ENCODE peak calls at places on chromosomes 11 and 22, in four cellular contexts. One of them, this sample, is unnamed.

GRCh38 chr11:23865341-23865975 is 631.4 kb upstream of the LUZP2 start:
- DNase-seq in epithelial cell of esophagus: peak; percentile 6
- DNase-seq in fibroblast of lung: no peak
- DNase-seq in AG09309: no peak
- DNase-seq in this sample: peak; percentile 56

GRCh38 chr11:134819026-134819425 is 407.0 kb upstream of the B3GAT1 start:
- DNase-seq in epithelial cell of esophagus: no peak
- DNase-seq in fibroblast of lung: no peak
- DNase-seq in AG09309: no peak
- DNase-seq in this sample: no peak

GRCh38 chr11:12168114-12168513 is 57.7 kb downstream of the MICAL2 start:
- DNase-seq in epithelial cell of esophagus: no peak
- DNase-seq in fibroblast of lung: no peak
- DNase-seq in AG09309: no peak
- DNase-seq in this sample: no peak

GRCh38 chr11:19218801-19219460 is 17.1 kb upstream of the CSRP3 start:
- DNase-seq in epithelial cell of esophagus: no peak
- DNase-seq in fibroblast of lung: peak; percentile 52
- DNase-seq in AG09309: no peak
- DNase-seq in this sample: peak; percentile 30

GRCh38 chr22:24289138-24289537 is 18.5 kb downstream of the SPECC1L start:
- DNase-seq in epithelial cell of esophagus: peak; percentile 24
- DNase-seq in fibroblast of lung: peak; percentile 91
- DNase-seq in AG09309: peak; percentile 67
- DNase-seq in this sample: peak; percentile 98

GRCh38 chr22:26134654-26135330 is 34.5 kb upstream of the SEZ6L start:
- DNase-seq in epithelial cell of esophagus: no peak
- DNase-seq in fibroblast of lung: no peak
- DNase-seq in AG09309: no peak
- DNase-seq in this sample: no peak

GRCh38 chr11:57546869-57547518 is 9.6 kb downstream of the SMTNL1 start:
- DNase-seq in epithelial cell of esophagus: peak; percentile 52
- DNase-seq in fibroblast of lung: peak; percentile 23
- DNase-seq in AG09309: no peak
- DNase-seq in this sample: peak; percentile 25

GRCh38 chr11:126338346-126339055 is 17.0 kb upstream of the ST3GAL4 start:
- DNase-seq in epithelial cell of esophagus: no peak
- DNase-seq in fibroblast of lung: no peak
- DNase-seq in AG09309: no peak
- DNase-seq in this sample: no peak

GRCh38 chr11:62689421-62690183 is at the start of gene LRRN4CL:
- DNase-seq in epithelial cell of esophagus: peak; percentile 32
- DNase-seq in fibroblast of lung: peak; percentile 92
- DNase-seq in AG09309: peak; percentile 91
- DNase-seq in this sample: peak; percentile 99

GRCh38 chr11:9691865-9692264 is 28.0 kb downstream of the SWAP70 start:
- DNase-seq in epithelial cell of esophagus: peak; percentile 80
- DNase-seq in fibroblast of lung: peak; percentile 15
- DNase-seq in AG09309: no peak
- DNase-seq in this sample: no peak

GRCh38 chr22:37167176-37167980 is 17.7 kb upstream of the IL2RB start:
- DNase-seq in epithelial cell of esophagus: no peak
- DNase-seq in fibroblast of lung: no peak
- DNase-seq in AG09309: no peak
- DNase-seq in this sample: no peak

GRCh38 chr11:72606362-72607100 is 67.7 kb downstream of the PDE2A start:
- DNase-seq in epithelial cell of esophagus: no peak
- DNase-seq in fibroblast of lung: no peak
- DNase-seq in AG09309: no peak
- DNase-seq in this sample: no peak

GRCh38 chr11:3201112-3201581 is 17.5 kb downstream of the MRGPRG start:
- DNase-seq in epithelial cell of esophagus: no peak
- DNase-seq in fibroblast of lung: no peak
- DNase-seq in AG09309: no peak
- DNase-seq in this sample: no peak

GRCh38 chr22:19772673-19773469 is 12.3 kb downstream of the TBX1 start:
- DNase-seq in epithelial cell of esophagus: no peak
- DNase-seq in fibroblast of lung: no peak
- DNase-seq in AG09309: no peak
- DNase-seq in this sample: no peak

GRCh38 chr11:12918667-12919066 is 90.4 kb upstream of the RASSF10 start:
- DNase-seq in epithelial cell of esophagus: no peak
- DNase-seq in fibroblast of lung: no peak
- DNase-seq in AG09309: no peak
- DNase-seq in this sample: no peak

GRCh38 chr11:6746086-6746618 is 25.6 kb downstream of the OR2AG2 start:
- DNase-seq in epithelial cell of esophagus: no peak
- DNase-seq in fibroblast of lung: no peak
- DNase-seq in AG09309: no peak
- DNase-seq in this sample: no peak
- H3K4me3 ChIP-seq in epithelial cell of esophagus: no peak overlapping the region
- H3K4me3 ChIP-seq in fibroblast of lung: peak overlapping the region; percentile 26
- H3K4me3 ChIP-seq in AG09309: no peak overlapping the region
- H3K4me3 ChIP-seq in this sample: no peak overlapping the region

DNA sequence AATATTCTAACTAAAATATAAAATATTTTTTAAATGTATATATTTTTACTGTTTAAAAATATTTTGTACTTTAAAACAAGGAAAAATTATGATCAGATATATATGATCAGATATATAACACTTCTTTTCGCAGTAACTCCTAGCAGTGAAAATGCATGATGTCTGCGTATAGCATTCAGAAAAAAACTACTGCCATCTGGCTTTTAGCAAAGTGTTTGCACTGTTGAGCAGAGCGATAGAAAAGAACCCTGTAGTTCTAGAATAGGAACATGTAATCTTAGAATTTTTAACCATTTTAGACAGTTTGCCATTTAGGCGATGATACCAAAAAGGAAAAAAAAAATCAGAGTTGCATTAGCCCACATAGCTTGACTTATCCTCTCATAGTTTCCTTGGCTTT is 370.4 kb upstream of the ANO3 start:
- DNase-seq in epithelial cell of esophagus: no peak
- DNase-seq in fibroblast of lung: peak; percentile 15
- DNase-seq in AG09309: no peak
- DNase-seq in this sample: no peak
- TF ChIP-seq CTCF in epithelial cell of esophagus: peak; percentile 14
- TF ChIP-seq CTCF in fibroblast of lung: peak; percentile 28
- TF ChIP-seq CTCF in AG09309: no peak
- TF ChIP-seq CTCF in this sample: no peak

DNA sequence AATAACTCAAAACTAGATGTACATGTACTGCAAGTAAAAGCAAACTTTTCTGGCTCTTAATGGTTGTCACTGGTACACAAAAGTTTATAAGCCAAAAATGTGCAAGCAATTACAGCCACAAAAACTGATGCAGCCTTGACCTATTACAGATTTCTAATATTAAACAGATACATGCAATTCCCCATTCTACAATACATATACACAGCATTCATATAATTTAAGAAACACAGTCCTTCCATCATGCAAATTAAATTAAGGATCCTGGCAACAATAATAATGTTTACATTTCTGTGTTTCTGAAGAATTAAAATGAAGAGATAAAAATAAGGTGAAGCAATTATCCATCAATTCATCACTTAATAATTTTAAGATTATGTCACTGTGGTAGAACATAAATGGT is 18.6 kb downstream of the PICALM start:
- DNase-seq in epithelial cell of esophagus: no peak
- DNase-seq in fibroblast of lung: no peak
- DNase-seq in AG09309: no peak
- DNase-seq in this sample: peak; percentile 16
- H3K4me3 ChIP-seq in epithelial cell of esophagus: no peak overlapping the region
- H3K4me3 ChIP-seq in fibroblast of lung: no peak overlapping the region
- H3K4me3 ChIP-seq in AG09309: no peak overlapping the region
- H3K4me3 ChIP-seq in this sample: no peak overlapping the region

GRCh38 chr11:34493926-34494595 is 19.5 kb downstream of the ELF5 start:
- DNase-seq in epithelial cell of esophagus: no peak
- DNase-seq in fibroblast of lung: no peak
- DNase-seq in AG09309: no peak
- DNase-seq in this sample: no peak

GRCh38 chr11:34493468-34493867 is 20.1 kb downstream of the ELF5 start:
- DNase-seq in epithelial cell of esophagus: no peak
- DNase-seq in fibroblast of lung: no peak
- DNase-seq in AG09309: no peak
- DNase-seq in this sample: no peak

GRCh38 chr11:34490304-34490703 is 23.3 kb downstream of the ELF5 start:
- DNase-seq in epithelial cell of esophagus: no peak
- DNase-seq in fibroblast of lung: no peak
- DNase-seq in AG09309: no peak
- DNase-seq in this sample: no peak

GRCh38 chr11:34495239-34495723 is 18.3 kb downstream of the ELF5 start:
- DNase-seq in epithelial cell of esophagus: peak; percentile 52
- DNase-seq in fibroblast of lung: no peak
- DNase-seq in AG09309: no peak
- DNase-seq in this sample: no peak

GRCh38 chr11:34492806-34493414 is 20.7 kb downstream of the ELF5 start:
- DNase-seq in epithelial cell of esophagus: peak; percentile 76
- DNase-seq in fibroblast of lung: peak; percentile 69
- DNase-seq in AG09309: no peak
- DNase-seq in this sample: peak; percentile 65
- TF ChIP-seq CTCF in epithelial cell of esophagus: peak; percentile 64
- TF ChIP-seq CTCF in fibroblast of lung: peak; percentile 79
- TF ChIP-seq CTCF in AG09309: peak; percentile 71
- TF ChIP-seq CTCF in this sample: peak; percentile 66

GRCh38 chr11:17314232-17314547 is 37.4 kb upstream of the NCR3LG1 start:
- DNase-seq in epithelial cell of esophagus: peak; percentile 88
- DNase-seq in fibroblast of lung: peak; percentile 96
- DNase-seq in AG09309: peak; percentile 67
- DNase-seq in this sample: peak; percentile 78
- H3K4me3 ChIP-seq in epithelial cell of esophagus: no peak overlapping the region
- H3K4me3 ChIP-seq in fibroblast of lung: no peak overlapping the region
- H3K4me3 ChIP-seq in AG09309: no peak overlapping the region
- H3K4me3 ChIP-seq in this sample: no peak overlapping the region

GRCh38 chr11:101870510-101870909 is 44.3 kb upstream of the CEP126 start:
- DNase-seq in epithelial cell of esophagus: peak; percentile 83
- DNase-seq in fibroblast of lung: peak; percentile 82
- DNase-seq in AG09309: no peak
- DNase-seq in this sample: peak; percentile 60
- TF ChIP-seq CTCF in epithelial cell of esophagus: no peak
- TF ChIP-seq CTCF in fibroblast of lung: no peak
- TF ChIP-seq CTCF in AG09309: peak; percentile 19
- TF ChIP-seq CTCF in this sample: peak; percentile 36

GRCh38 chr22:45112136-45112879 is 51.4 kb upstream of the NUP50 start:
- DNase-seq in epithelial cell of esophagus: peak; percentile 71
- DNase-seq in fibroblast of lung: peak; percentile 4
- DNase-seq in AG09309: no peak
- DNase-seq in this sample: peak; percentile 92
- H3K4me3 ChIP-seq in epithelial cell of esophagus: no peak overlapping the region
- H3K4me3 ChIP-seq in fibroblast of lung: no peak overlapping the region
- H3K4me3 ChIP-seq in AG09309: no peak overlapping the region
- H3K4me3 ChIP-seq in this sample: no peak overlapping the region

DNA sequence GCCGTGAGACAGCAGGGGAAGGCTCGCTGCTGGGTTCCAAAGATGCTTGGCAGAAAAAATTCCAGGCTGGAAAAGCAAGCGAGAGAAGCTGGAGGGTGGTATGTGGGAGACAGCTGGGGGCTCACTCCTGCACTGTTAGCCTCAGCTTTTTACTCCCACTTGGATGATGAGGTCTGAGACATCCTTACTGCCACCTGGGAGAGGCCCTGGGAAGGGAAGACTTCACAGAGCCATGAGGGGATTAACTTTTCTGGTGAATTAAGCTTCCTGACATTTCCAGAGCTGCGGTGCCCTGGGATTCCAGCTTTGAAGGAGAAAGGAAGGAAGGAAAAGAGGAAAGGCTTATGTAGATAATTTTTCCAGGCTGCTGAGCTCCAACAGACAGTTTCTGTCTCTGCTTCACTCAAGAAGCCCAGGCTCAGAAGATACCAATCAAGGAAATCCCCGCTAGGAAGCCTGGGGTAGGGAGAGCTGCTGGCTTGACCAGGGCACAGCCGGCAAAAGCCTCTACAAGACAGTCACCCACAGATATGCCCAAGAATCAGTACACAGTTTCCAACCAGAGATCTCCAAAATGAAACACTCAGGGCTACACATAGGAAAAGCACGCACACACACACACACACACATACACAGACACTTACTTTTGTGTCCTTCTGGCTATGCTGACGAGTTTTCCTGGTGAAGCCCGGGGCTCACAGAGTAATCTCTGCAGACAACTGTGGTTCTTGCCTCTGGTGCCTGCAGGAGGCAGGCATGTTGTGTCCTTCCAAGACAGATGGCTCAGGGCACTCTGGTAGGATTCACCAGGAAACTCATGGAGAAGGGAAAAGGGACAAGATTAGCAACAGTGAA is 907 bp downstream of the MCHR1 start:
- DNase-seq in epithelial cell of esophagus: peak; percentile 15
- DNase-seq in fibroblast of lung: no peak
- DNase-seq in AG09309: no peak
- DNase-seq in this sample: peak; percentile 58
- TF ChIP-seq CTCF in epithelial cell of esophagus: peak; percentile 18
- TF ChIP-seq CTCF in fibroblast of lung: no peak
- TF ChIP-seq CTCF in AG09309: no peak
- TF ChIP-seq CTCF in this sample: peak; percentile 37

GRCh38 chr11:87258171-87258833 is 220.6 kb downstream of the TMEM135 start:
- DNase-seq in epithelial cell of esophagus: no peak
- DNase-seq in fibroblast of lung: no peak
- DNase-seq in AG09309: no peak
- DNase-seq in this sample: no peak
- H3K4me3 ChIP-seq in epithelial cell of esophagus: no peak overlapping the region
- H3K4me3 ChIP-seq in fibroblast of lung: no peak overlapping the region
- H3K4me3 ChIP-seq in AG09309: no peak overlapping the region
- H3K4me3 ChIP-seq in this sample: no peak overlapping the region

GRCh38 chr22:49960159-49960966 is at the start of gene PIM3:
- DNase-seq in epithelial cell of esophagus: peak; percentile 96
- DNase-seq in fibroblast of lung: peak; percentile 96
- DNase-seq in AG09309: peak; percentile 86
- DNase-seq in this sample: peak; percentile 97
- TF ChIP-seq CTCF in epithelial cell of esophagus: no peak
- TF ChIP-seq CTCF in fibroblast of lung: no peak
- TF ChIP-seq CTCF in AG09309: no peak
- TF ChIP-seq CTCF in this sample: no peak